ENCODE peak calls at places on chromosomes 2 and 18, in five cellular contexts. T, Z, S, M and H are unnamed samples.
A peak's percentile ranks its signal among the peaks of the same experiment; 100 is the strongest.

GRCh38 chr2:174780191-174780590 is 15.9 kb upstream of the CHRNA1 start:
- DNase-seq in T (no peak), Z (no peak), S (no peak), M (no peak), H (no peak)

GRCh38 chr2:240229005-240229404 is 88.5 kb upstream of the OTOS start:
- DNase-seq in Z (no peak), S (no peak), M (no peak), T (no peak), H (no peak)

GRCh38 chr18:48036191-48036590 is 105.7 kb upstream of the SMAD2 start:
- DNase-seq in S (no peak), Z (no peak), T (no peak), M (no peak), H (peak; percentile 37)

GRCh38 chr2:73243884-73244570 is 9.9 kb downstream of the CCT7 start:
- DNase-seq in Z (no peak), S (no peak), T (no peak), M (no peak), H (no peak)

GRCh38 chr2:157593411-157593810 is 35.3 kb downstream of the ACVR1C start:
- DNase-seq in T (no peak), M (no peak), Z (no peak), S (no peak), H (no peak)

GRCh38 chr2:239114119-239114581 is 266.3 kb downstream of the TWIST2 start:
- DNase-seq in T (no peak), M (no peak), Z (no peak), S (no peak), H (no peak)

GRCh38 chr2:68832161-68832869 is 38.9 kb downstream of the BMP10 start:
- DNase-seq in M (peak; percentile 21), Z (peak; percentile 34), T (no peak), S (no peak), H (no peak)

GRCh38 chr2:58984731-58985130 is 743.6 kb upstream of the FANCL start:
- DNase-seq in Z (no peak), T (no peak), S (no peak), M (no peak), H (no peak)

GRCh38 chr2:191078165-191078867 is 64.3 kb upstream of the STAT1 start:
- DNase-seq in S (no peak), Z (no peak), M (no peak), T (no peak), H (no peak)

GRCh38 chr2:226835796-226836547 is at the start of gene RHBDD1:
- DNase-seq in T (peak; percentile 87), Z (peak; percentile 95), S (peak; percentile 90), M (peak; percentile 93), H (peak; percentile 92)

GRCh38 chr2:196759378-196759706 is 40.1 kb downstream of the GTF3C3 start:
- DNase-seq in S (no peak), T (no peak), Z (no peak), M (no peak), H (no peak)

GRCh38 chr2:218605438-218605837 is 2.3 kb upstream of the PLCD4 start:
- DNase-seq in T (no peak), M (peak; percentile 26), S (no peak), Z (no peak), H (no peak)

GRCh38 chr2:32452338-32453064 is 95.7 kb downstream of the BIRC6 start:
- DNase-seq in T (no peak), M (no peak), S (no peak), Z (no peak), H (no peak)

GRCh38 chr2:72824224-72824842 is 1.5 kb downstream of the EXOC6B start:
- DNase-seq in T (no peak), S (no peak), Z (no peak), M (peak; percentile 59), H (no peak)